ENCODE peak calls at places on chromosomes 7 and 10, in eight cellular contexts. Y, O, J, U, A, C, H and X are unnamed samples.

GRCh38 chr7:44276571-44277101 is 48.8 kb downstream of the CAMK2B start:
- DNase-seq in Y (no peak), O (no peak), J (no peak), U (no peak), A (no peak), C (no peak), H (peak), X (peak)

GRCh38 chr7:51350195-51350896 is 33.7 kb upstream of the COBL start:
- DNase-seq in Y (peak), O (no peak), J (peak), U (peak), A (no peak), C (no peak), H (no peak), X (no peak)

GRCh38 chr10:53111529-53111928 is 338.9 kb upstream of the MBL2 start:
- DNase-seq in Y (no peak), O (no peak), J (no peak), U (no peak), A (no peak), C (no peak), H (no peak), X (no peak)

GRCh38 chr7:3159039-3159438 is 115.4 kb upstream of the CARD11 start:
- DNase-seq in Y (no peak), O (no peak), J (no peak), U (no peak), A (no peak), C (no peak), H (no peak), X (no peak)

GRCh38 chr10:124145109-124145860 is 51.9 kb upstream of the CHST15 start:
- DNase-seq in Y (no peak), O (no peak), J (peak), U (peak), A (peak), C (no peak), H (peak), X (peak)

GRCh38 chr7:43669286-43670081 is 59.8 kb downstream of the COA1 start:
- DNase-seq in Y (no peak), O (no peak), J (no peak), U (no peak), A (peak), C (no peak), H (no peak), X (no peak)

GRCh38 chr10:52682766-52683165 is 89.8 kb downstream of the MBL2 start:
- DNase-seq in Y (peak), O (no peak), J (no peak), U (no peak), A (no peak), C (no peak), H (no peak), X (no peak)

GRCh38 chr7:99560834-99561734 is 2.6 kb downstream of the ZNF655 start:
- DNase-seq in Y (peak), O (no peak), J (no peak), U (peak), A (no peak), C (no peak), H (no peak), X (no peak)

GRCh38 chr7:132418840-132419239 is 157.4 kb downstream of the PLXNA4 start:
- DNase-seq in Y (no peak), O (no peak), J (no peak), U (no peak), A (no peak), C (no peak), H (no peak), X (no peak)

GRCh38 chr7:80942261-80943041 is 23.6 kb upstream of the SEMA3C start:
- DNase-seq in Y (peak), O (peak), J (peak), U (peak), A (no peak), C (peak), H (peak), X (peak)

GRCh38 chr10:34505338-34505737 is 309.8 kb downstream of the PARD3 start:
- DNase-seq in Y (no peak), O (no peak), J (no peak), U (peak), A (no peak), C (no peak), H (no peak), X (no peak)

GRCh38 chr10:113056030-113056429 is 106.0 kb downstream of the TCF7L2 start:
- DNase-seq in Y (no peak), O (no peak), J (no peak), U (no peak), A (no peak), C (peak), H (no peak), X (no peak)

GRCh38 chr10:70461397-70462348 is 16.9 kb upstream of the PALD1 start:
- DNase-seq in Y (peak), O (peak), J (peak), U (peak), A (peak), C (peak), H (peak), X (peak)

GRCh38 chr7:90188281-90188680 is 23.3 kb upstream of the STEAP2 start:
- DNase-seq in Y (no peak), O (no peak), J (no peak), U (no peak), A (no peak), C (no peak), H (no peak), X (no peak)

GRCh38 chr10:555281-555680 is 134.2 kb downstream of the DIP2C start:
- DNase-seq in Y (no peak), O (no peak), J (no peak), U (no peak), A (no peak), C (no peak), H (no peak), X (no peak)

GRCh38 chr10:20287951-20288350 is 471.7 kb downstream of the PLXDC2 start:
- DNase-seq in Y (no peak), O (no peak), J (no peak), U (no peak), A (no peak), C (no peak), H (no peak), X (no peak)

GRCh38 chr10:29811751-29812427 is 177.1 kb upstream of the SVIL start:
- DNase-seq in Y (peak), O (no peak), J (no peak), U (peak), A (no peak), C (peak), H (peak), X (peak)

GRCh38 chr10:14185501-14186045 is 145.2 kb downstream of the FRMD4A start:
- DNase-seq in Y (peak), O (peak), J (no peak), U (peak), A (no peak), C (peak), H (peak), X (no peak)

GRCh38 chr7:65250697-65251395 is 122.8 kb upstream of the ZNF92 start:
- DNase-seq in Y (no peak), O (no peak), J (no peak), U (no peak), A (no peak), C (no peak), H (no peak), X (no peak)

GRCh38 chr7:114944742-114945625 is 23.1 kb downstream of the MDFIC start:
- DNase-seq in Y (no peak), O (peak), J (peak), U (no peak), A (peak), C (peak), H (peak), X (peak)

GRCh38 chr10:16756561-16757221 is 60.5 kb downstream of the RSU1 start:
- DNase-seq in Y (no peak), O (no peak), J (no peak), U (peak), A (no peak), C (peak), H (peak), X (no peak)

GRCh38 chr10:103894454-103894853 is 23.5 kb downstream of the STN1 start:
- DNase-seq in Y (no peak), O (no peak), J (no peak), U (no peak), A (no peak), C (peak), H (no peak), X (no peak)

GRCh38 chr10:100043796-100044195 is 34.0 kb upstream of the DNMBP start:
- DNase-seq in Y (no peak), O (no peak), J (no peak), U (peak), A (no peak), C (peak), H (no peak), X (peak)

GRCh38 chr10:11265486-11265885 is 247.8 kb downstream of the CELF2 start:
- DNase-seq in Y (no peak), O (no peak), J (no peak), U (no peak), A (no peak), C (no peak), H (no peak), X (no peak)
- TF ChIP-seq CTCF in Y (no peak), O (no peak), J (no peak), U (no peak), A (no peak), C (no peak), H (no peak), X (no peak)

GRCh38 chr10:131994435-131994834 is 12.7 kb upstream of the BNIP3 start:
- DNase-seq in Y (no peak), O (no peak), J (no peak), U (no peak), A (no peak), C (no peak), H (no peak), X (no peak)
- TF ChIP-seq CTCF in Y (no peak), O (no peak), J (no peak), U (no peak), A (no peak), C (no peak), H (no peak), X (no peak)

DNA sequence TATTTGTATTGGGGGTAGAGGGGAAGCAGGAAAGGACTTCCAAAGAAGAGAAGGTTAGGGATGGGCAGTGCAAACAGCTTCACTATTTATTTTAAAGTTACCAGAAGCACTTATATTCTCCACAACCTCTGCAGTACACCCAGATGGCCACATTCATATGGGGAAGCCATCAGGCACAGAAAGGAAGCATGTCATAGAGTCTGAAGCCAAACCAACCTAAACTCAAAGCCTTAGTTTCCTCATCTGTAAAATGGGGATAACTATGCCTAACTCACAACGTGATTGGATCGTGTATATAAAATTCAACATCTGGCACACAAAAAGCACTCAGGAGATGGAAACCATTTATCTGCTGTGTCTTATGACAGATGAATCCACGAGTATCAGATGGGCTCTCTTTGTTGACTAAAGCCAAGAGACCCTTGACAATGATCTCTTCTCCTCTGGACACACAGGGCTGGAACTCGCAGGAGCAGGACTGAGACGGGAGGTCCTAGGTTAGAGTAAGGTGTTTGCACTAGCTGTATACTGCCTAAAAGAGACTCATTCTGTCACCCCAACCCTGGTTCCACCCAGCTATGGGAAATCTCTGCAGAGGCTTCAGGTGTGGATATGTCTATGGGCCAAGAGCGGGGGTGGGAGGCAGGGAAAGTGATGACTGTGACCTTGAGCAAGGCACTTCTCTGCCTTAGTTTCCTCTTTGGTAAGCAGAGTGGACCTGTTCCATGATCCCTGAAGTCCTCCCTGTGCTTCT is 1.8 kb downstream of the KIAA1549 start:
- DNase-seq in Y (no peak), O (no peak), J (no peak), U (peak), A (no peak), C (peak), H (peak), X (no peak)
- TF ChIP-seq CTCF in Y (no peak), O (no peak), J (no peak), U (no peak), A (no peak), C (no peak), H (peak), X (no peak)

GRCh38 chr7:106178593-106179134 is 66.6 kb upstream of the SYPL1 start:
- DNase-seq in Y (peak), O (no peak), J (peak), U (peak), A (no peak), C (peak), H (peak), X (no peak)
- TF ChIP-seq CTCF in Y (peak), O (no peak), J (no peak), U (peak), A (no peak), C (peak), H (peak), X (peak)

GRCh38 chr10:73593812-73594211 is 2.7 kb upstream of the USP54 start:
- DNase-seq in Y (no peak), O (no peak), J (no peak), U (no peak), A (no peak), C (no peak), H (no peak), X (no peak)

GRCh38 chr10:73591578-73591902 is 398 bp upstream of the USP54 start:
- DNase-seq in Y (peak), O (no peak), J (no peak), U (no peak), A (no peak), C (no peak), H (peak), X (no peak)

GRCh38 chr10:73590881-73591577 is at the start of gene USP54:
- DNase-seq in Y (peak), O (no peak), J (no peak), U (peak), A (no peak), C (peak), H (peak), X (no peak)

GRCh38 chr10:73593110-73593509 is 2.0 kb upstream of the USP54 start:
- DNase-seq in Y (no peak), O (no peak), J (no peak), U (no peak), A (no peak), C (no peak), H (no peak), X (no peak)

GRCh38 chr10:73591935-73592699 is 975 bp upstream of the USP54 start:
- DNase-seq in Y (peak), O (peak), J (peak), U (peak), A (peak), C (no peak), H (peak), X (no peak)
- TF ChIP-seq CTCF in Y (no peak), O (peak), J (no peak), U (no peak), A (no peak), C (no peak), H (no peak), X (no peak)

GRCh38 chr7:151696738-151697514 is 177.2 kb upstream of the RHEB start:
- DNase-seq in Y (peak), O (no peak), J (peak), U (peak), A (peak), C (no peak), H (peak), X (peak)
- TF ChIP-seq CTCF in Y (no peak), O (no peak), J (no peak), U (no peak), A (no peak), C (no peak), H (no peak), X (no peak)

DNA sequence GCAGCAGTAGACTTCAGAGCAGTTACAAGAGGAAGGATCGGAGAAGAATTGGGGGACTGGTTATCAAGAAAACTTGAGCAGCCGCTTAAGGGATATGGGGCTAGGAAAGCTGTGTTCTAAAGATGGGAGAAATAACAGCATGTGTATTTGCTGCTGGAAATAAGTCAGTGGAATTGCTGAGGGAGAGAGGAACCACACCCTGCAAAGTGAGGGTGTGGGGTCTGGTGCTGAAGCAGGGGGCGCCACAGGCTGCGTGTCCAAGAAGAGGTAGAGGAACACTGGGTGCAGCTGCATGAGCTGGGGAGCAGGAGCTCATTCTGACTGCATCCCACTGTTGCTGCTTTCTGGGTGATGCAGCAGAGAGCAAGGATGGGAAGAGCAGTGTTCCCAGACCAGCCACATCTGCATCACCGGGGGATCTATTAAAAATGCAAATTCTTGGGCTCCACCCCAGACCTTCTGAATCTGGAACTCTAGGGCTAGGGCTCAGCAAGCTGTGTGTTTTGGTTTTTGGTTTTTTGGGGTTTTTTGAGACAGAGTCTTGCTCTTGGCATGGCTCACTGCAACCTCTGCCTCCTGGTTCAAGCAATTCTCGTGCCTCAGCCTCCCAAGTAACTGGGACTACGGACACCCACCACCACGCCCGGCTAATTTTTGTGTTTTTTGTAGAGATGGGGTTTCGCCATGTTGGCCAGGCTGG is 97.1 kb upstream of the DNAJB6 start:
- DNase-seq in Y (no peak), O (no peak), J (no peak), U (no peak), A (no peak), C (no peak), H (no peak), X (no peak)
- TF ChIP-seq CTCF in Y (no peak), O (no peak), J (no peak), U (no peak), A (no peak), C (no peak), H (no peak), X (no peak)